ENCODE peak calls at places on chromosomes 12 and 14, in eight cellular contexts. N, D, J, O, Z, W, G and V are unnamed samples.

GRCh38 chr12:130716918-130717306 is 813 bp upstream of the RIMBP2 start:
- DNase-seq in N (no peak), J (no peak), D (no peak), G (no peak), O (no peak), W (no peak), Z (no peak), V (no peak)

GRCh38 chr12:112236786-112237185 is 111.4 kb downstream of the TRAFD1 start:
- DNase-seq in G (no peak), J (no peak), D (no peak), N (no peak), O (no peak), Z (no peak), W (no peak), V (no peak)

GRCh38 chr12:119594399-119594730 is 791 bp downstream of the TMEM233 start:
- DNase-seq in Z (no peak), G (no peak), W (no peak), D (no peak), N (no peak), O (no peak), J (no peak), V (peak)

GRCh38 chr12:92030618-92031017 is 115.0 kb downstream of the BTG1 start:
- DNase-seq in O (no peak), G (peak), W (no peak), N (peak), D (no peak), J (peak), Z (no peak), V (no peak)

GRCh38 chr12:112833939-112834338 is 42.4 kb downstream of the RPH3A start:
- DNase-seq in Z (no peak), G (no peak), W (no peak), N (no peak), O (no peak), J (no peak), D (no peak), V (no peak)

GRCh38 chr14:20614038-20614840 is 23.1 kb upstream of the RNASE12 start:
- DNase-seq in J (peak), O (no peak), N (no peak), W (no peak), G (no peak), Z (no peak), D (no peak), V (no peak)

GRCh38 chr12:6363330-6364036 is 11.9 kb downstream of the SCNN1A start:
- DNase-seq in N (peak), O (no peak), G (peak), D (no peak), W (peak), J (peak), Z (no peak), V (peak)

GRCh38 chr14:34912966-34913365 is 37.8 kb upstream of the BAZ1A start:
- DNase-seq in O (no peak), N (no peak), G (no peak), W (no peak), Z (no peak), J (no peak), D (no peak), V (no peak)

GRCh38 chr12:57094194-57095160 is 5.6 kb downstream of the NAB2 start:
- DNase-seq in D (no peak), J (no peak), O (no peak), G (no peak), Z (no peak), N (no peak), W (no peak), V (no peak)